ENCODE peak calls at places on chromosomes 4 and X, in five cellular contexts. V, B, U, W and J are unnamed samples.

GRCh38 chr4:186760576-186760975 is 36.9 kb upstream of the FAT1 start:
- DNase-seq in V (no peak), B (no peak), U (no peak), W (no peak), J (no peak)

GRCh38 chrX:623599-624323 is 6.8 kb upstream of the SHOX start:
- DNase-seq in V (no peak), B (no peak), U (no peak), W (no peak), J (no peak)

GRCh38 chrX:42678133-42678532 is 99.8 kb downstream of the PPP1R2C start:
- DNase-seq in V (no peak), B (no peak), U (no peak), W (no peak), J (no peak)

GRCh38 chrX:10755477-10756334 is 135.3 kb upstream of the MID1 start:
- DNase-seq in V (no peak), B (no peak), U (no peak), W (no peak), J (no peak)

GRCh38 chrX:76148011-76148665 is 24.7 kb upstream of the PBDC1 start:
- DNase-seq in V (no peak), B (no peak), U (peak), W (no peak), J (no peak)

GRCh38 chrX:25596881-25597280 is 541.3 kb upstream of the MAGEB18 start:
- DNase-seq in V (no peak), B (no peak), U (no peak), W (no peak), J (no peak)

GRCh38 chr4:89024051-89024675 is 32.8 kb downstream of the FAM13A start:
- DNase-seq in V (peak), B (peak), U (peak), W (no peak), J (peak)

GRCh38 chr4:65917486-65917885 is 247.2 kb upstream of the EPHA5 start:
- DNase-seq in V (no peak), B (no peak), U (no peak), W (no peak), J (no peak)

GRCh38 chrX:71664889-71665491 is 2.4 kb upstream of the LOC101059915 start:
- DNase-seq in V (no peak), B (no peak), U (no peak), W (no peak), J (no peak)

GRCh38 chrX:150854856-150855255 is 43.6 kb downstream of the CD99L2 start:
- DNase-seq in V (peak), B (no peak), U (no peak), W (no peak), J (peak)

GRCh38 chrX:154040307-154040756 is 20.6 kb upstream of the IRAK1 start:
- DNase-seq in V (no peak), B (no peak), U (no peak), W (no peak), J (no peak)

GRCh38 chr4:7763788-7764187 is 175.9 kb downstream of the AFAP1 start:
- DNase-seq in V (no peak), B (no peak), U (no peak), W (no peak), J (no peak)

GRCh38 chr4:138401330-138401729 is 159.2 kb upstream of the SLC7A11 start:
- DNase-seq in V (no peak), B (no peak), U (no peak), W (no peak), J (no peak)

GRCh38 chr4:89214308-89214707 is 93.3 kb downstream of the GPRIN3 start:
- DNase-seq in V (no peak), B (no peak), U (no peak), W (no peak), J (no peak)

GRCh38 chr4:132076829-132077228 is 1072.3 kb upstream of the PCDH10 start:
- DNase-seq in V (no peak), B (no peak), U (no peak), W (no peak), J (no peak)

GRCh38 chr4:1022739-1023066 is 11.3 kb downstream of the FGFRL1 start:
- DNase-seq in V (no peak), B (no peak), U (no peak), W (no peak), J (no peak)

GRCh38 chrX:50799531-50799961 is 14.4 kb downstream of the SHROOM4 start:
- DNase-seq in V (no peak), B (no peak), U (no peak), W (no peak), J (no peak)

GRCh38 chr4:124433500-124433899 is 279.0 kb downstream of the ANKRD50 start:
- DNase-seq in V (no peak), B (no peak), U (no peak), W (no peak), J (no peak)

GRCh38 chr4:82043809-82044137 is 330.0 kb downstream of the HNRNPD start:
- DNase-seq in V (no peak), B (no peak), U (peak), W (no peak), J (no peak)

GRCh38 chr4:131613824-131614216 is 1535.3 kb upstream of the PCDH10 start:
- DNase-seq in V (no peak), B (no peak), U (no peak), W (no peak), J (no peak)

GRCh38 chr4:146029939-146030710 is 91.5 kb upstream of the ZNF827 start:
- DNase-seq in V (no peak), B (no peak), U (peak), W (no peak), J (no peak)

GRCh38 chr4:17690898-17691297 is 76.5 kb downstream of the MED28 start:
- DNase-seq in V (no peak), B (peak), U (no peak), W (no peak), J (no peak)

GRCh38 chr4:8765084-8765483 is 106.6 kb downstream of the HMX1 start:
- DNase-seq in V (no peak), B (no peak), U (no peak), W (no peak), J (no peak)

GRCh38 chrX:1392376-1393130 is 640 bp upstream of the SLC25A6 start:
- DNase-seq in V (no peak), B (no peak), U (peak), W (peak), J (no peak)